ENCODE peak calls at places on chromosome 9, in nine cellular contexts. Q is tibial nerve, T is body of pancreas, I is HFFc6, W is astrocyte of the spinal cord, Z is WERI-Rb-1, F is IMR-90, X is mesothelial cell of epicardium, V is bronchial epithelial cell. A is an unnamed sample.

GRCh38 chr9:19446361-19446861 is 37.6 kb downstream of the ACER2 start:
- DNase-seq in X (no peak), V (no peak), T (no peak), Z (no peak), I (no peak), F (no peak), W (no peak), Q (no peak), A (no peak)

GRCh38 chr9:19551124-19551929 is 142.5 kb downstream of the ACER2 start:
- DNase-seq in W (peak; percentile 3), Z (peak; percentile 13), Q (no peak), I (no peak), X (no peak), T (no peak), V (no peak), F (peak; percentile 2), A (no peak)

GRCh38 chr9:114275246-114275994 is 47.5 kb upstream of the ORM1 start:
- DNase-seq in I (no peak), W (no peak), X (no peak), V (peak; percentile 52), F (peak; percentile 43), Q (peak; percentile 11), T (peak; percentile 23), Z (peak; percentile 9), A (no peak)

GRCh38 chr9:91186311-91187101 is 175.2 kb downstream of the AUH start:
- DNase-seq in X (no peak), Z (no peak), Q (no peak), F (peak; percentile 63), I (peak; percentile 25), V (peak; percentile 58), W (peak; percentile 45), T (no peak), A (no peak)

GRCh38 chr9:70874451-70874850 is 247.0 kb downstream of the TRPM3 start:
- DNase-seq in F (no peak), V (no peak), Q (no peak), W (peak; percentile 12), I (no peak), T (no peak), X (no peak), Z (no peak), A (no peak)

GRCh38 chr9:79975471-79976316 is 403.9 kb downstream of the TLE4 start:
- DNase-seq in T (no peak), Z (peak; percentile 73), F (no peak), I (no peak), X (no peak), V (no peak), Q (no peak), W (no peak), A (no peak)

GRCh38 chr9:129254566-129255287 is 76.7 kb upstream of the IER5L start:
- DNase-seq in Z (no peak), F (no peak), T (no peak), I (no peak), V (no peak), Q (no peak), W (no peak), X (no peak), A (no peak)

GRCh38 chr9:14358523-14358922 is 44.6 kb upstream of the NFIB start:
- DNase-seq in T (no peak), X (no peak), I (no peak), W (no peak), Q (no peak), Z (no peak), F (peak; percentile 21), V (peak; percentile 38), A (peak; percentile 62)

GRCh38 chr9:13915591-13916301 is 398.2 kb downstream of the NFIB start:
- DNase-seq in I (no peak), W (peak; percentile 48), V (peak; percentile 16), X (no peak), T (no peak), F (peak; percentile 35), Q (no peak), Z (no peak), A (peak; percentile 53)

GRCh38 chr9:114053246-114054005 is 24.7 kb downstream of the AMBP start:
- DNase-seq in Z (no peak), F (no peak), X (no peak), W (no peak), T (no peak), V (no peak), I (no peak), Q (no peak), A (no peak)

GRCh38 chr9:137458194-137459146 is 664 bp downstream of the NSMF start:
- DNase-seq in V (no peak), Z (no peak), W (peak; percentile 40), I (no peak), F (no peak), Q (no peak), T (peak; percentile 67), X (no peak), A (no peak)

GRCh38 chr9:136339173-136339957 is 12.0 kb downstream of the GPSM1 start:
- DNase-seq in V (peak; percentile 36), W (peak; percentile 59), Z (peak; percentile 89), X (peak; percentile 77), Q (peak; percentile 48), T (peak; percentile 91), I (no peak), F (peak; percentile 53), A (no peak)

GRCh38 chr9:23669776-23670175 is 156.3 kb downstream of the ELAVL2 start:
- DNase-seq in Q (no peak), Z (peak; percentile 52), I (no peak), T (no peak), V (no peak), X (no peak), F (no peak), W (no peak), A (no peak)

GRCh38 chr9:93183663-93184438 is at the start of gene WNK2:
- DNase-seq in X (peak; percentile 70), T (peak; percentile 64), Q (no peak), W (no peak), Z (peak; percentile 51), V (no peak), I (no peak), F (no peak), A (no peak)

GRCh38 chr9:84293001-84293798 is 47.4 kb downstream of the SLC28A3 start:
- DNase-seq in Q (no peak), V (no peak), W (no peak), Z (no peak), T (no peak), I (no peak), X (no peak), F (no peak), A (no peak)

GRCh38 chr9:87880683-87881082 is 2.0 kb upstream of the SPATA31E1 start:
- DNase-seq in X (no peak), Q (no peak), F (no peak), W (no peak), V (no peak), Z (no peak), T (no peak), I (no peak), A (no peak)

GRCh38 chr9:750264-750967 is 91.1 kb upstream of the DMRT1 start:
- DNase-seq in I (no peak), X (no peak), Z (peak; percentile 36), F (no peak), V (no peak), T (no peak), Q (no peak), W (no peak), A (no peak)

GRCh38 chr9:3900673-3901318 is 375.0 kb upstream of the RFX3 start:
- DNase-seq in F (no peak), V (no peak), T (no peak), W (no peak), X (no peak), Z (no peak), I (no peak), Q (no peak), A (no peak)

GRCh38 chr9:108535526-108535925 is 320.3 kb downstream of the ACTL7B start:
- DNase-seq in V (no peak), W (no peak), F (no peak), I (no peak), Q (no peak), X (no peak), Z (peak; percentile 33), T (no peak), A (no peak)
- TF ChIP-seq CTCF in V (no peak), W (peak; percentile 44), F (peak; percentile 25), I (peak; percentile 77), Q (peak; percentile 23), X (peak; percentile 64), Z (peak; percentile 51), T (no peak), A (peak; percentile 69)

DNA sequence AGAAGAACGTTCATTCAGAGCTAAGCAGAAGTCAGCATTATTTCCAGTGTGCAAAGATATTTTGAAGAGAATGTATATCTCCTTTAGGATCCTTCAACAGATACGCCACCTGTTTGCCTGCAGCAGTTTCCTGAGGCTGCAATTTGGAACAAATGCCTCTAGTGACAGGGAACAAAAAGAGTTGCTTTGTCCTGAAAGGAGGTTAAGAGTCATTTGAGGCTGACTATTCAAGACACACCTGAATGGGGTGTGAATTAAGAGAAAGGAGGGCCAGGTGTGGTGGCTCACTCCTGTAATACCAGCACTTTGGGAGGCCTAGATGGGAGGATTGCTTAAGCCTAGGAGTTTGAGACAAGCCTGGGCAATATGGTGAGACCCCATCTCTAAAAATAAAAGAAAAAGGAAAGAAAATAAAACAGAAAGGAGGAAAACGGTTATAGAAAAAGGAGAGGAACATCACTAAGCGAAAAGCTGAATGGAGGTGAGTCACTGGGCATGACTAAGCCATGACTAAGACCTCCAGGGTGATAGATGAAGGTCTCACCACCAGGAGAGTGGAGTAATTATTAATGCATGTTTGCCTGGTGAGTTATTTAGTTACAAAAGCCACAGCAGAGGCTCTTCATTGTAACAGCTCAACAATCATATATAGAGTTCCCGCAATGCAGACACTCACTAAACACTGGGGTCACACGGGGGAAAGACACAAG is 255.2 kb upstream of the TNC start:
- DNase-seq in I (peak; percentile 93), X (no peak), Z (no peak), T (no peak), V (peak; percentile 99), W (peak; percentile 97), Q (no peak), F (peak; percentile 98), A (peak; percentile 97)
- TF ChIP-seq CTCF in I (peak; percentile 42), X (no peak), Z (no peak), T (no peak), V (peak; percentile 16), W (no peak), Q (no peak), F (no peak), A (no peak)

DNA sequence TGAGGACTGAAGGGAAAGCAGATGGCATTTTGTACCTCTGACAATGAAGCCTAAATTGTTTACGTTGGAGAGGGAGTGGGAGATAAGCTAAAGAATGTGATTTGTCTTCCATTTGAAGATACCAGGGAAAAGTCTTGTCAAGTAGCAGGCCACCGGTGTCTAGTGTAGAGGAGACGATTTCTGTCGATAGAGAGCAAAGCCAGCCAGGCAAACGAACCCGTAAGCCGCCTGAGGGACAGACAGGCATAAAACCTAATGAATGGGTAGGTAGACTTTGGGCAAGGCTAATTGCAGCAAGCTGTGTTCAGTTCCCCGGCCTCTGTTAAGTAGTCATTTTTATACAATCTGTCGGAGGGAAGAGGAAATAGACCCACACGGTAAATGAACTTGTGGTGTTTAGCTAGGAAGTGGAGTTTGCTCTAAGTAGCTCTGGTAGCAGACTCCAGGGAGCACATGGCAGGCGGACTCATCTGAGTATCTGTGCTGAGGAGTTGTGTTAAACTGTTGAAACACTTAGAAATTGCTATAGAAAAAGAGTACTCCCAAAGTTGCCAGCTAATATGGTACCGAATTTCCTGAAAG is 28.8 kb downstream of the SMARCA2 start:
- DNase-seq in Q (no peak), F (no peak), X (no peak), W (no peak), Z (no peak), V (no peak), T (no peak), I (no peak), A (no peak)
- TF ChIP-seq CTCF in Q (no peak), F (no peak), X (no peak), W (no peak), Z (no peak), V (no peak), T (no peak), I (no peak), A (no peak)

GRCh38 chr9:124818431-124819281 is 34.6 kb upstream of the WDR38 start:
- DNase-seq in V (peak; percentile 93), I (peak; percentile 57), W (peak; percentile 39), Q (no peak), F (peak; percentile 74), T (peak; percentile 83), X (no peak), Z (peak; percentile 84), A (peak; percentile 40)
- TF ChIP-seq CTCF in V (peak; percentile 6), I (peak; percentile 13), W (no peak), Q (no peak), F (no peak), T (no peak), X (no peak), Z (peak; percentile 34), A (peak; percentile 4)

A was measured in brain microvascular endothelial cell.